ENCODE peak calls at places on chromosomes 3 and 15, in seven cellular contexts. J, Z, L, N, Q, H and O are unnamed samples.

GRCh38 chr3:30894521-30895289 is at the start of gene GADL1:
- DNase-seq in J (peak; percentile 11), Z (peak; percentile 21), L (no peak), N (peak; percentile 8), Q (no peak), H (no peak), O (peak; percentile 35)

GRCh38 chr15:33322091-33322490 is 11.3 kb downstream of the RYR3 start:
- DNase-seq in J (no peak), Z (no peak), L (no peak), N (no peak), Q (no peak), H (no peak), O (no peak)

GRCh38 chr3:125052671-125053303 is 3.0 kb downstream of the HEG1 start:
- DNase-seq in J (no peak), Z (peak; percentile 81), L (peak; percentile 77), N (peak; percentile 92), Q (peak; percentile 62), H (peak; percentile 74), O (no peak)

GRCh38 chr15:100056411-100057072 is 285.2 kb downstream of the ADAMTS17 start:
- DNase-seq in J (no peak), Z (no peak), L (no peak), N (no peak), Q (no peak), H (no peak), O (no peak)

GRCh38 chr3:77227567-77227966 is 187.7 kb downstream of the ROBO2 start:
- DNase-seq in J (no peak), Z (no peak), L (no peak), N (no peak), Q (no peak), H (no peak), O (no peak)

GRCh38 chr15:101171954-101172353 is 79.9 kb downstream of the CHSY1 start:
- DNase-seq in J (no peak), Z (no peak), L (no peak), N (no peak), Q (no peak), H (no peak), O (no peak)

GRCh38 chr3:38950585-38950984 is 101.2 kb downstream of the SCN11A start:
- DNase-seq in J (no peak), Z (no peak), L (no peak), N (no peak), Q (no peak), H (no peak), O (no peak)

GRCh38 chr15:95127356-95127755 is 896.0 kb downstream of the MCTP2 start:
- DNase-seq in J (no peak), Z (peak; percentile 14), L (no peak), N (peak; percentile 30), Q (no peak), H (peak; percentile 55), O (no peak)

GRCh38 chr3:106345353-106346027 is 476.7 kb upstream of the CBLB start:
- DNase-seq in J (peak; percentile 6), Z (peak; percentile 94), L (no peak), N (peak; percentile 93), Q (peak; percentile 99), H (peak; percentile 100), O (no peak)

GRCh38 chr3:87088984-87089841 is 98.3 kb upstream of the VGLL3 start:
- DNase-seq in J (peak; percentile 70), Z (peak; percentile 93), L (no peak), N (peak; percentile 71), Q (peak; percentile 81), H (peak; percentile 50), O (peak; percentile 37)

GRCh38 chr3:155861476-155862183 is 7.4 kb upstream of the SLC33A1 start:
- DNase-seq in J (no peak), Z (no peak), L (no peak), N (peak; percentile 8), Q (no peak), H (no peak), O (no peak)

GRCh38 chr3:172034786-172035685 is 4.3 kb upstream of the FNDC3B start:
- DNase-seq in J (no peak), Z (peak; percentile 41), L (no peak), N (peak; percentile 33), Q (no peak), H (no peak), O (no peak)

GRCh38 chr15:57551717-57552677 is 39.7 kb upstream of the MYZAP start:
- DNase-seq in J (peak; percentile 78), Z (peak; percentile 89), L (peak; percentile 52), N (peak; percentile 70), Q (no peak), H (peak; percentile 26), O (no peak)

GRCh38 chr3:127546970-127547733 is 43.4 kb downstream of the TPRA1 start:
- DNase-seq in J (no peak), Z (no peak), L (no peak), N (no peak), Q (no peak), H (no peak), O (no peak)

GRCh38 chr3:81485444-81485865 is 276.0 kb downstream of the GBE1 start:
- DNase-seq in J (no peak), Z (peak; percentile 83), L (no peak), N (peak; percentile 78), Q (peak; percentile 42), H (peak; percentile 47), O (peak; percentile 33)

GRCh38 chr3:179945569-179945968 is 91.2 kb downstream of the PEX5L start:
- DNase-seq in J (no peak), Z (no peak), L (no peak), N (no peak), Q (no peak), H (no peak), O (no peak)

GRCh38 chr3:179942560-179943075 is 94.1 kb downstream of the PEX5L start:
- DNase-seq in J (no peak), Z (no peak), L (no peak), N (no peak), Q (no peak), H (no peak), O (no peak)

GRCh38 chr3:179948740-179949139 is 88.0 kb downstream of the PEX5L start:
- DNase-seq in J (no peak), Z (no peak), L (no peak), N (no peak), Q (no peak), H (no peak), O (no peak)

DNA sequence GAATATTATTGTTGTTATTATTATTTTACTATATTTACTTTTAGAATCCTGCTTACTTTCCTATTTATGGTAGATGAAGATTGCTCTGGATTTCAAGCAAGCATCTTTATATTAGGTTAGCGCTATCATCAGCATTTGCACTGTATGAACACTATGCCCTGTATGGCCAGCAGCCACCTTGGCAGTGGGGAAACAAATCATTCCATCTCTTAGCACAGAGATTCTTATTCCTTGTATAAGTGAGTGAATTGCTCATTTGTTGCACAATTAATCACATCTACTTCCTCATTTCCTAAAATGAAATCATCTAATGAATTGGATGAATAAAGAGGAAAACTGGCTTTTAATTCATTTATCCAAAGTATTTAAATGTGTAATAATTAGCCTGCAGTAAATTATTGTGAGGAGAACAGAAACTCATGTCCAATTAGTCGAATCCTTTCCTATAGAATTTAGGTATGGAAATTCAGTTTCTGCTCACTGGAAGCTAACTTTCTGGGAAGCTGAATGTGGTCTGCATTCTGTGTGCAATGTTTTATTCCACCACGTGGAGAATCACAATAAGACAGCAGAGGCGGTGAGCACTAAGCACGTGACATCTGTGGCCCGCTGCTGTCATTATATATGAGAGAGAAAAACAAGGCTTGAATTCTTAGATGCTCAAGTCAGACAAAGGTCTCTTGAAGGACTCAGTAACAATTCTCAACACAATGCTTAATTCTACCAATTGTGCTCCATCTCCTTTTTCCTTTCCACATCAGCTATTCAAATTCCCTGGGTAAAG is 93.4 kb downstream of the PEX5L start:
- DNase-seq in J (no peak), Z (no peak), L (no peak), N (no peak), Q (no peak), H (no peak), O (no peak)
- TF ChIP-seq CTCF in J (no peak), Z (no peak), L (no peak), N (no peak), Q (no peak), H (no peak), O (no peak)

DNA sequence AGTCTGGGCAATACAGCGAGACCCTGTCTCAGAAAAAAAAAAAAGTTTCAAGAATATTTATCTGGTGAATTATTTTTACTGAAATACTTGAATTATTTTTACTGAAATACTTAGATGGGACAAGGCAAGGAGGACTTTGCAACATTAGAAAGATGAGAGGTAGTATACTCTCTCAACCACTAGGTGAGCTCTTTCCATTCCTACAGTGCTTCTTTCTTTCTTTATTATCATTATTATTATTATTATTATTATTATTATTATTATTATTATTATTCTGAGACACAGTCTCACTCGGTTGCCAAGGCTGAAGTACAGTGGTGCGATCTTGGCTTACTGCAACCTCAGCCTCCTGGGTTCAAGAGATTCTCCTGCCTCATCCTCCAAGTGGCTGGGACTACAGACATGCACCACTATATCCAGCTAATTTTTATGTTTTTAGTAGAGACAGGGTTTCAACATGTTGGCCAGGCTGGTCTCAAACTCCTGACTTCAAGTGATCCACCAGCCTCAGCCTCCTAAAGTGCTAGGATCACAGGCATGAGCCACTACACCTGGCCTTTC is 468.8 kb downstream of the MAGI1 start:
- DNase-seq in J (no peak), Z (no peak), L (no peak), N (no peak), Q (no peak), H (no peak), O (no peak)
- TF ChIP-seq CTCF in J (no peak), Z (peak; percentile 26), L (no peak), N (peak; percentile 15), Q (no peak), H (no peak), O (no peak)

GRCh38 chr3:183309276-183309675 is 56.2 kb downstream of the B3GNT5 start:
- DNase-seq in J (no peak), Z (no peak), L (peak; percentile 19), N (no peak), Q (no peak), H (no peak), O (no peak)
- TF ChIP-seq CTCF in J (no peak), Z (no peak), L (no peak), N (no peak), Q (no peak), H (no peak), O (no peak)

GRCh38 chr3:15601399-15602145 is at the start of the genes BTD and HACL1:
- DNase-seq in J (peak; percentile 97), Z (peak; percentile 100), L (peak; percentile 99), N (peak; percentile 99), Q (peak; percentile 96), H (peak; percentile 96), O (peak; percentile 93)

GRCh38 chr3:15602146-15602536 is 596 bp downstream of the BTD start:
- DNase-seq in J (no peak), Z (no peak), L (no peak), N (no peak), Q (no peak), H (no peak), O (no peak)

GRCh38 chr3:15595955-15596354 is 5.4 kb downstream of the HACL1 start:
- DNase-seq in J (no peak), Z (no peak), L (no peak), N (no peak), Q (no peak), H (no peak), O (no peak)

GRCh38 chr3:15606434-15606891 is 4.9 kb downstream of the BTD start:
- DNase-seq in J (no peak), Z (peak; percentile 21), L (peak; percentile 92), N (no peak), Q (no peak), H (no peak), O (no peak)

DNA sequence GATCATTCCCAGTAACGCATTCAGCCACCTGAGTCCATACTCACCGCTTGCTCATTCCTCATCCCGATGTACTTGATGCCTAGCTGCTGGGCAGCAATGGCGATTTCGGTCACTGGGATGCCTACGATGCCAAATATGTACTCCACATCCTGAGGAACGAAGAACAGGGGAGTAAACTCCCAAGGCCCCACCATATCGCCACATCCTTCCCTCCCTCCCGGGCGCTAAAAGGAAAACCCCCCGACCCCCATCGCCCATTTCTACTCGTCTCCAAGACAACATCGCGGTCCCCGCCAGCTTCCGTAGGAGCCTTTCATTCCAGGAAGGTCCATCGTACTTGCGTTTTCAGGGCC is 347 bp downstream of the HACL1 start:
- DNase-seq in J (no peak), Z (no peak), L (no peak), N (peak; percentile 12), Q (no peak), H (no peak), O (no peak)
- TF ChIP-seq CTCF in J (no peak), Z (no peak), L (no peak), N (no peak), Q (no peak), H (no peak), O (no peak)